ENCODE peak calls at places on chromosomes 7 and 10, in eight cellular contexts. J is activated CD4-positive, alpha-beta T cell treated with anti-CD3 and anti-CD28 coated beads for 1 hour; W is suprapubic skin; E is AG10803; V is posterior vena cava; N is KBM-7; M is B cell; S is H4. C is an unnamed sample.

GRCh38 chr10:127833804-127834203 is 58.9 kb downstream of the CLRN3 start:
- DNase-seq in J (no peak), W (no peak), E (no peak), V (no peak), N (no peak), M (no peak), S (no peak), C (no peak)

GRCh38 chr7:2886900-2887299 is 42.8 kb upstream of the GNA12 start:
- DNase-seq in J (no peak), W (no peak), E (peak), V (no peak), N (peak), M (peak), S (peak), C (peak)

GRCh38 chr7:69109131-69109740 is 489.0 kb upstream of the AUTS2 start:
- DNase-seq in J (no peak), W (no peak), E (no peak), V (no peak), N (no peak), M (no peak), S (no peak), C (no peak)

GRCh38 chr10:64115913-64116643 is 594.9 kb downstream of the REEP3 start:
- DNase-seq in J (no peak), W (no peak), E (no peak), V (no peak), N (peak), M (no peak), S (no peak), C (no peak)

GRCh38 chr10:104309980-104310978 is 28.0 kb downstream of the ITPRIP start:
- DNase-seq in J (no peak), W (peak), E (peak), V (peak), N (no peak), M (no peak), S (peak), C (peak)

GRCh38 chr7:136877990-136878389 is 9.5 kb downstream of the CHRM2 start:
- DNase-seq in J (no peak), W (no peak), E (no peak), V (no peak), N (no peak), M (no peak), S (no peak), C (no peak)

GRCh38 chr7:107345898-107346297 is 124.0 kb upstream of the GPR22 start:
- DNase-seq in J (no peak), W (no peak), E (no peak), V (no peak), N (no peak), M (peak), S (no peak), C (no peak)

GRCh38 chr7:2476298-2476697 is at the start of gene GRIFIN:
- DNase-seq in J (no peak), W (no peak), E (no peak), V (no peak), N (no peak), M (no peak), S (no peak), C (peak)

GRCh38 chr7:101816499-101817030 is 861 bp upstream of the CUX1 start:
- DNase-seq in J (no peak), W (no peak), E (peak), V (peak), N (no peak), M (peak), S (no peak), C (peak)

GRCh38 chr7:90677742-90678439 is 81.8 kb downstream of the CDK14 start:
- DNase-seq in J (no peak), W (no peak), E (no peak), V (no peak), N (no peak), M (no peak), S (no peak), C (no peak)

GRCh38 chr7:32583791-32584190 is 88.5 kb downstream of the AVL9 start:
- DNase-seq in J (no peak), W (no peak), E (peak), V (no peak), N (no peak), M (no peak), S (peak), C (no peak)

GRCh38 chr10:7544203-7544602 is 122.6 kb downstream of the ITIH5 start:
- DNase-seq in J (no peak), W (no peak), E (peak), V (no peak), N (no peak), M (no peak), S (no peak), C (no peak)